ENCODE peak calls at places on chromosomes 6 and 20, in ten cellular contexts. J, N, B, T, L, W, C, S, X and G are unnamed samples.

GRCh38 chr6:166490671-166491500 is 95.6 kb downstream of the RAMACL start:
- DNase-seq in N (no peak), T (no peak), C (no peak), J (peak; percentile 53), X (no peak), L (no peak), S (peak; percentile 38), W (peak; percentile 46), B (peak; percentile 14), G (no peak)

GRCh38 chr6:133707456-133707855 is 181.5 kb upstream of the TCF21 start:
- DNase-seq in C (no peak), B (no peak), S (no peak), W (no peak), L (no peak), X (no peak), J (no peak), N (no peak), T (no peak), G (no peak)

GRCh38 chr20:47500554-47500953 is 1.1 kb upstream of the NCOA3 start:
- DNase-seq in B (no peak), W (peak; percentile 19), N (no peak), S (no peak), X (peak; percentile 23), C (no peak), L (no peak), T (no peak), J (no peak), G (no peak)

GRCh38 chr20:45952861-45953260 is 18.4 kb downstream of the PCIF1 start:
- DNase-seq in C (no peak), S (no peak), L (no peak), X (no peak), J (no peak), B (no peak), T (no peak), N (no peak), W (no peak), G (no peak)

GRCh38 chr6:32332433-32332832 is 39.3 kb downstream of the TSBP1 start:
- DNase-seq in J (no peak), B (no peak), W (no peak), X (no peak), T (no peak), L (no peak), C (no peak), N (no peak), S (no peak), G (no peak)

GRCh38 chr20:50712771-50713676 is 18.4 kb upstream of the PARD6B start:
- DNase-seq in L (no peak), X (no peak), J (peak; percentile 15), N (no peak), B (no peak), W (no peak), S (no peak), C (no peak), T (no peak), G (no peak)

GRCh38 chr20:33488201-33488600 is 1.7 kb upstream of the CBFA2T2 start:
- DNase-seq in W (no peak), S (peak; percentile 28), T (no peak), X (no peak), N (no peak), J (peak; percentile 40), L (no peak), B (no peak), C (no peak), G (no peak)

GRCh38 chr6:169931223-169931760 is 179.9 kb downstream of the ERMARD start:
- DNase-seq in W (no peak), X (no peak), S (no peak), J (no peak), C (no peak), L (no peak), B (no peak), N (no peak), T (no peak), G (no peak)

GRCh38 chr6:16752206-16752867 is 8.9 kb downstream of the ATXN1 start:
- DNase-seq in X (no peak), N (no peak), B (no peak), S (no peak), L (peak; percentile 74), J (no peak), W (no peak), T (peak; percentile 25), C (no peak), G (no peak)

GRCh38 chr6:165939601-165940290 is 227.9 kb downstream of the TBXT start:
- DNase-seq in B (no peak), S (no peak), X (no peak), C (no peak), J (no peak), T (no peak), L (no peak), N (no peak), W (no peak), G (no peak)

GRCh38 chr6:32475392-32476206 is 35.9 kb downstream of the HLA-DRA start:
- DNase-seq in W (no peak), S (no peak), C (no peak), J (no peak), T (no peak), L (no peak), X (no peak), N (no peak), B (no peak), G (no peak)

GRCh38 chr6:87881342-87881895 is 166.2 kb upstream of the SPACA1 start:
- DNase-seq in W (no peak), S (no peak), B (no peak), L (no peak), X (no peak), N (no peak), C (no peak), J (no peak), T (no peak), G (no peak)

GRCh38 chr6:114712129-114712662 is 369.4 kb upstream of the HS3ST5 start:
- DNase-seq in X (no peak), N (no peak), W (no peak), L (no peak), B (no peak), C (no peak), J (no peak), T (no peak), S (no peak), G (no peak)

GRCh38 chr6:153024401-153025017 is 22.0 kb upstream of the MTRF1L start:
- DNase-seq in C (peak; percentile 47), W (no peak), N (peak; percentile 54), S (no peak), T (peak; percentile 34), X (peak; percentile 67), B (peak; percentile 22), J (no peak), L (peak; percentile 75), G (peak; percentile 25)

GRCh38 chr20:24163501-24163900 is 174.9 kb upstream of the GGTLC1 start:
- DNase-seq in J (no peak), C (no peak), N (no peak), X (no peak), W (no peak), T (no peak), B (no peak), S (no peak), L (no peak), G (no peak)

GRCh38 chr6:46954819-46955520 is 33.2 kb upstream of the ADGRF5 start:
- DNase-seq in W (no peak), S (no peak), B (no peak), T (no peak), C (no peak), J (no peak), L (no peak), X (no peak), N (no peak), G (no peak)

GRCh38 chr6:6474170-6474920 is 114.2 kb upstream of the LY86 start:
- DNase-seq in X (no peak), T (no peak), J (no peak), L (no peak), W (no peak), B (no peak), N (no peak), S (no peak), C (no peak), G (no peak)

GRCh38 chr6:84652356-84653026 is 111.9 kb downstream of the TBX18 start:
- DNase-seq in N (no peak), B (no peak), X (no peak), J (no peak), S (no peak), C (no peak), W (no peak), T (peak; percentile 2), L (no peak), G (no peak)

GRCh38 chr6:9204171-9204570 is 768.8 kb upstream of the SLC35B3 start:
- DNase-seq in X (no peak), N (no peak), T (no peak), J (no peak), B (no peak), C (no peak), L (no peak), W (no peak), S (no peak), G (no peak)

GRCh38 chr6:33828764-33829731 is 25.2 kb upstream of the MLN start:
- DNase-seq in S (peak; percentile 61), B (no peak), N (no peak), T (no peak), C (no peak), J (peak; percentile 80), X (no peak), L (no peak), W (no peak), G (no peak)
- TF ChIP-seq EP300 in S (no peak), B (no peak), N (no peak), T (no peak), C (no peak), J (no peak), X (no peak), L (no peak), W (no peak), G (no peak)

GRCh38 chr20:3890410-3890751 is 1.2 kb downstream of the PANK2 start:
- DNase-seq in S (peak; percentile 18), L (peak; percentile 48), C (no peak), W (no peak), X (no peak), B (no peak), N (no peak), T (peak; percentile 46), J (peak; percentile 48), G (no peak)
- TF ChIP-seq EP300 in S (no peak), L (no peak), C (no peak), W (no peak), X (no peak), B (no peak), N (no peak), T (no peak), J (no peak), G (no peak)

DNA sequence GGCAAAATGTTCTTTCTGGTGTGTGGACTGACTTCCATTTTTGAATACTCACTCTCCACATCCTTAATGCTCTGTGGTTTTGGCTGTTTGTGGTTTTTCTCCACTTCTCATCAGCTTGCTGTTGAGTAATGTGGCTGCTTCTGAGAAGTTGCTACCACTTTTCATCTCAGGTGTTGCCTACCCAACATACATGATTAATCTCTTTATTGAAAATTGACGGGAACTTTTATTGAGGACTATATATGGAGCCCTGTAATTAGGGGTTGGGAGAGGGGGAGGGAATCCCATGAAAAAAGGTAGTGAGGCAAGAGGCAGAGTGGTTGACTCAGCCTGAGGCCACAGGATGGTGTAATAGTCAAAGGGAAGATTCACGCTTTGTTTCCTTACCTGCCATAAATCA is 17.6 kb downstream of the IL22RA2 start:
- DNase-seq in L (no peak), N (no peak), W (no peak), X (no peak), J (no peak), B (no peak), S (no peak), T (no peak), C (no peak), G (no peak)
- TF ChIP-seq EP300 in L (no peak), N (no peak), W (no peak), X (no peak), J (no peak), B (no peak), S (no peak), T (no peak), C (no peak), G (no peak)

GRCh38 chr6:21845018-21845417 is 251.5 kb downstream of the SOX4 start:
- DNase-seq in L (no peak), J (no peak), B (no peak), N (no peak), C (no peak), X (peak; percentile 15), S (no peak), W (no peak), T (no peak), G (no peak)
- TF ChIP-seq EP300 in L (no peak), J (no peak), B (no peak), N (no peak), C (no peak), X (no peak), S (no peak), W (no peak), T (no peak), G (no peak)